ENCODE peak calls at places on chromosomes 13 and 19, in four cellular contexts. P is activated CD8-positive, alpha-beta T cell treated with anti-CD3 and anti-CD28 coated beads, Interleukin-2, amount 10 ng/mL, durations not matched to agents 7 days and 5 days; N is DMS79; Y is iPS-NIHi11. O is an unnamed sample.

GRCh38 chr19:10402441-10403038 is 802 bp downstream of the CDC37 start:
- DNase-seq in N (no peak), P (no peak), Y (no peak), O (no peak)

GRCh38 chr19:48036765-48037164 is 7.1 kb downstream of the CABP5 start:
- DNase-seq in N (no peak), P (no peak), Y (no peak), O (no peak)

GRCh38 chr19:34489175-34489574 is 7.6 kb downstream of the WTIP start:
- DNase-seq in Y (no peak), N (no peak), P (no peak), O (no peak)

GRCh38 chr13:79614519-79614918 is 133.6 kb downstream of the NDFIP2 start:
- DNase-seq in Y (no peak), P (no peak), N (no peak), O (no peak)

GRCh38 chr13:71860547-71861131 is 6.4 kb downstream of the DACH1 start:
- DNase-seq in P (no peak), Y (no peak), N (no peak), O (no peak)

GRCh38 chr19:47766670-47767069 is 11.8 kb upstream of the SELENOW start:
- DNase-seq in P (no peak), Y (no peak), N (no peak), O (no peak)

GRCh38 chr13:91744284-91744683 is 345.9 kb downstream of the GPC5 start:
- DNase-seq in Y (no peak), N (no peak), P (no peak), O (no peak)

GRCh38 chr19:57807541-57807940 is 7.2 kb downstream of the ZNF552 start:
- DNase-seq in Y (no peak), P (no peak), N (no peak), O (no peak)

GRCh38 chr13:110261166-110262081 is 45.5 kb downstream of the COL4A1 start:
- DNase-seq in Y (peak), P (no peak), N (no peak), O (no peak)

GRCh38 chr13:27774651-27775050 is 17.6 kb upstream of the GSX1 start:
- DNase-seq in N (no peak), P (no peak), Y (no peak), O (peak)

GRCh38 chr13:50255639-50256038 is 240.4 kb downstream of the KCNRG start:
- DNase-seq in N (no peak), Y (no peak), P (no peak), O (no peak)

GRCh38 chr19:590396-590745 is 690 bp downstream of the HCN2 start:
- DNase-seq in P (peak), N (no peak), Y (no peak), O (no peak)

GRCh38 chr13:71861769-71862168 is 5.2 kb downstream of the DACH1 start:
- DNase-seq in N (no peak), P (no peak), Y (no peak), O (no peak)

GRCh38 chr13:114134111-114134943 is 1.9 kb upstream of the RASA3 start:
- DNase-seq in Y (peak), N (peak), P (peak), O (no peak)

GRCh38 chr13:77878186-77878585 is 40.4 kb downstream of the EDNRB start:
- DNase-seq in N (no peak), P (no peak), Y (no peak), O (no peak)

GRCh38 chr19:12481781-12482504 is 2.7 kb downstream of the ZNF709 start:
- DNase-seq in P (no peak), Y (no peak), N (no peak), O (no peak)

GRCh38 chr13:76293346-76293745 is 592.9 kb downstream of the KCTD12 start:
- DNase-seq in Y (no peak), N (no peak), P (no peak), O (no peak)

GRCh38 chr13:60453490-60453889 is 56.5 kb downstream of the TDRD3 start:
- DNase-seq in Y (peak), N (no peak), P (no peak), O (no peak)

GRCh38 chr19:34669305-34669704 is 7.7 kb downstream of the SCGB2B2 start:
- DNase-seq in Y (no peak), N (no peak), P (no peak), O (no peak)

GRCh38 chr19:3932931-3933810 is at the start of gene NMRK2:
- DNase-seq in N (no peak), Y (peak), P (no peak), O (no peak)

GRCh38 chr19:35451278-35452096 is 3.4 kb downstream of the FFAR2 start:
- DNase-seq in P (peak), Y (no peak), N (no peak), O (no peak)

GRCh38 chr19:22446605-22447004 is 24.5 kb upstream of the ZNF98 start:
- DNase-seq in P (no peak), N (no peak), Y (no peak), O (no peak)

GRCh38 chr13:71517004-71517403 is 350.0 kb downstream of the DACH1 start:
- DNase-seq in N (no peak), P (no peak), Y (no peak), O (no peak)

GRCh38 chr19:6773323-6773931 is 919 bp downstream of the VAV1 start:
- DNase-seq in Y (no peak), N (no peak), P (peak), O (peak)

GRCh38 chr13:68056816-68057710 is 826.9 kb upstream of the PCDH9 start:
- DNase-seq in Y (no peak), N (no peak), P (no peak), O (no peak)

GRCh38 chr19:49132974-49133609 is 13.7 kb downstream of the PPFIA3 start:
- DNase-seq in N (no peak), Y (no peak), P (peak), O (no peak)

GRCh38 chr13:105406551-105406950 is 1128.9 kb downstream of the EFNB2 start:
- DNase-seq in N (no peak), Y (no peak), P (no peak), O (no peak)

GRCh38 chr19:37306383-37306963 is 64.4 kb upstream of the ZNF527 start:
- DNase-seq in N (no peak), Y (no peak), P (no peak), O (no peak)

GRCh38 chr13:79519252-79519651 is 38.3 kb downstream of the NDFIP2 start:
- DNase-seq in P (no peak), Y (no peak), N (no peak), O (no peak)

GRCh38 chr19:48571378-48572162 is 19.6 kb downstream of the SULT2B1 start:
- DNase-seq in Y (no peak), P (no peak), N (peak), O (no peak)

GRCh38 chr19:53577968-53578367 is 40.0 kb downstream of the ZNF331 start:
- DNase-seq in N (no peak), Y (no peak), P (no peak), O (no peak)

GRCh38 chr13:42022796-42023493 is 25.5 kb upstream of the DGKH start:
- DNase-seq in N (no peak), P (no peak), Y (no peak), O (no peak)